ENCODE peak calls at places on chromosomes 12 and 14, in nine cellular contexts. Q is uterus; J is aorta; F is cardiac muscle cell; D is heart right ventricle; K is IMR-90; A is body of pancreas; V is ovary; Z is CD8-positive, alpha-beta memory T cell. N is an unnamed sample.

GRCh38 chr14:75752907-75753594 is 92.0 kb downstream of the TTLL5 start:
- DNase-seq in Q (no peak), J (no peak), F (peak; percentile 38), D (no peak), K (peak; percentile 42), A (no peak), V (no peak), Z (no peak), N (no peak)

GRCh38 chr12:68483592-68484373 is 126.9 kb upstream of the RAP1B start:
- DNase-seq in Q (no peak), J (no peak), F (peak; percentile 62), D (no peak), K (peak; percentile 67), A (no peak), V (no peak), Z (no peak), N (no peak)

GRCh38 chr14:29706700-29707099 is 220.9 kb downstream of the PRKD1 start:
- DNase-seq in Q (no peak), J (no peak), F (no peak), D (no peak), K (no peak), A (no peak), V (no peak), Z (no peak), N (no peak)

GRCh38 chr12:47867496-47867941 is 37.3 kb downstream of the VDR start:
- DNase-seq in Q (no peak), J (peak; percentile 78), F (peak; percentile 89), D (no peak), K (peak; percentile 96), A (no peak), V (no peak), Z (no peak), N (no peak)

GRCh38 chr12:70040141-70040540 is 203.1 kb upstream of the CNOT2 start:
- DNase-seq in Q (no peak), J (no peak), F (peak; percentile 83), D (no peak), K (peak; percentile 72), A (no peak), V (no peak), Z (no peak), N (no peak)

GRCh38 chr12:125403145-125403789 is 338.0 kb downstream of the AACS start:
- DNase-seq in Q (no peak), J (no peak), F (peak; percentile 34), D (no peak), K (peak; percentile 6), A (no peak), V (no peak), Z (no peak), N (no peak)

GRCh38 chr14:81447018-81447770 is 47.1 kb upstream of the STON2 start:
- DNase-seq in Q (no peak), J (no peak), F (no peak), D (no peak), K (no peak), A (no peak), V (no peak), Z (no peak), N (no peak)

GRCh38 chr12:49389092-49389703 is 21.9 kb downstream of the SPATS2 start:
- DNase-seq in Q (no peak), J (peak; percentile 70), F (no peak), D (no peak), K (no peak), A (peak; percentile 19), V (no peak), Z (peak; percentile 50), N (peak; percentile 38)

GRCh38 chr14:34235635-34236300 is 226.3 kb downstream of the SPTSSA start:
- DNase-seq in Q (no peak), J (no peak), F (no peak), D (no peak), K (peak; percentile 4), A (no peak), V (no peak), Z (no peak), N (no peak)

GRCh38 chr14:53953002-53953827 is 3.4 kb downstream of the BMP4 start:
- DNase-seq in Q (peak; percentile 79), J (peak; percentile 91), F (peak; percentile 94), D (peak; percentile 87), K (peak; percentile 74), A (peak; percentile 79), V (peak; percentile 93), Z (no peak), N (peak; percentile 87)

GRCh38 chr14:50045039-50045711 is 71.2 kb downstream of the VCPKMT start:
- DNase-seq in Q (peak; percentile 88), J (peak; percentile 96), F (peak; percentile 80), D (peak; percentile 83), K (peak; percentile 88), A (peak; percentile 72), V (no peak), Z (peak; percentile 63), N (peak; percentile 87)

GRCh38 chr12:48750215-48750614 is 33.7 kb upstream of the CCNT1 start:
- DNase-seq in Q (no peak), J (no peak), F (no peak), D (no peak), K (peak; percentile 73), A (no peak), V (no peak), Z (no peak), N (no peak)

GRCh38 chr12:12350868-12351463 is 924 bp upstream of the MANSC1 start:
- DNase-seq in Q (no peak), J (no peak), F (peak; percentile 6), D (no peak), K (peak; percentile 26), A (no peak), V (no peak), Z (no peak), N (no peak)

GRCh38 chr12:114710151-114710550 is 26.2 kb upstream of the TBX3 start:
- DNase-seq in Q (no peak), J (no peak), F (no peak), D (no peak), K (no peak), A (no peak), V (no peak), Z (no peak), N (no peak)

DNA sequence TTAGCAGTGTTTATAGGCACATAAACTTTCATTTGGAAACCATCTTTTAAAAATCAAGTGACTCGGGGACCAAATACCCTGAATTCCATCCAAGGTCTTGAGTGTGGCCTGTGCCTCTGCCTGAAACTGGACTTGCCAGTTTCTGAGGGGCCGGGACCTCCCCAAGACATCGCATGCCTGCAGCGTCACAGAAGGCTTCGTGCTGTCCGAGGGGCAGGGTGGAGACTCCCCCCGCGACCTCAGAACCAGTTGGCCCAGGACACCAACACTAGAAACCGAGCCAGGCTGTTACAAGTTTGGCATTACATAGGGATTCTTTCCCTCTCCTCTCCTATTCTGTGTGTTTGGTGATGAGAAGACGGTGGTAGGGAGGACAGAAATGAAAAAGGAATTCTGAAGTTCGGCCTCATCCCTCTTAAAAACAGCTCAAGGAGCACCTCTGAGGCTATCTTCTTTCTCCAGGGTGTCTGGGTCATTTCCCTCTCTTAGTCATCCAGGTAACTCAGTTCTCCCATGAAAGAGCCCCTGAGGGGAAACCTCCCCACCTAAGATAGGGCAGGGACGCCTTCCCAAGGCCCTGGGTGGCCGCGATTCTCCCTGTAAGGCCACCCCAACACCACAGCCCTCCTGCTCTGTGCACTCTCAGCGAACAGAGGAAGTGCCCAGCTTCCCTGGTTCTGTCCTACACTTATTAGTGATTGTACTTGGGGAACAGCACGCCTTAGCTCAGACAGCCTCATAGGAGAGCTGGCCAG is 93.9 kb downstream of the BCL11B start:
- DNase-seq in Q (no peak), J (no peak), F (no peak), D (no peak), K (no peak), A (no peak), V (no peak), Z (no peak), N (no peak)
- H3K27me3 ChIP-seq in Q (no peaks in the 10 kb centered on the region), J (no peaks in the 10 kb centered on the region), F (no peaks in the 10 kb centered on the region), D (no peaks in the 10 kb centered on the region), K (no peaks in the 10 kb centered on the region), A (no peaks in the 10 kb centered on the region), V (no peaks in the 10 kb centered on the region), Z (no peaks in the 10 kb centered on the region), N (no peaks in the 10 kb centered on the region)

GRCh38 chr14:105486333-105486973 is at the start of gene CRIP1:
- DNase-seq in Q (no peak), J (no peak), F (no peak), D (peak; percentile 26), K (no peak), A (no peak), V (no peak), Z (no peak), N (no peak)
- H3K27me3 ChIP-seq in Q (peaks cover 5% of the 10 kb centered on the region), J (no peaks in the 10 kb centered on the region), F (no peaks in the 10 kb centered on the region), D (peaks cover 23% of the 10 kb centered on the region), K (peaks cover 25% of the 10 kb centered on the region), A (no peaks in the 10 kb centered on the region), V (no peaks in the 10 kb centered on the region), Z (no peaks in the 10 kb centered on the region), N (peaks cover 57% of the 10 kb centered on the region)

GRCh38 chr12:3222935-3223334 is 145.8 kb downstream of the TSPAN9 start:
- DNase-seq in Q (no peak), J (no peak), F (no peak), D (no peak), K (no peak), A (no peak), V (no peak), Z (no peak), N (no peak)

GRCh38 chr12:3223601-3224529 is 146.7 kb downstream of the TSPAN9 start:
- DNase-seq in Q (no peak), J (no peak), F (no peak), D (no peak), K (no peak), A (no peak), V (no peak), Z (no peak), N (peak; percentile 66)

GRCh38 chr12:3220382-3221321 is 143.5 kb downstream of the TSPAN9 start:
- DNase-seq in Q (no peak), J (no peak), F (no peak), D (no peak), K (no peak), A (no peak), V (no peak), Z (no peak), N (no peak)

GRCh38 chr12:3224530-3224903 is 147.3 kb downstream of the TSPAN9 start:
- DNase-seq in Q (no peak), J (no peak), F (no peak), D (no peak), K (no peak), A (no peak), V (no peak), Z (no peak), N (no peak)

GRCh38 chr12:3222306-3222705 is 145.1 kb downstream of the TSPAN9 start:
- DNase-seq in Q (no peak), J (no peak), F (no peak), D (no peak), K (no peak), A (no peak), V (no peak), Z (no peak), N (peak; percentile 29)
- H3K27me3 ChIP-seq in Q (no peaks in the 10 kb centered on the region), J (no peaks in the 10 kb centered on the region), F (no peaks in the 10 kb centered on the region), D (no peaks in the 10 kb centered on the region), K (no peaks in the 10 kb centered on the region), A (no peaks in the 10 kb centered on the region), V (no peaks in the 10 kb centered on the region), Z (no peaks in the 10 kb centered on the region), N (no peaks in the 10 kb centered on the region)

DNA sequence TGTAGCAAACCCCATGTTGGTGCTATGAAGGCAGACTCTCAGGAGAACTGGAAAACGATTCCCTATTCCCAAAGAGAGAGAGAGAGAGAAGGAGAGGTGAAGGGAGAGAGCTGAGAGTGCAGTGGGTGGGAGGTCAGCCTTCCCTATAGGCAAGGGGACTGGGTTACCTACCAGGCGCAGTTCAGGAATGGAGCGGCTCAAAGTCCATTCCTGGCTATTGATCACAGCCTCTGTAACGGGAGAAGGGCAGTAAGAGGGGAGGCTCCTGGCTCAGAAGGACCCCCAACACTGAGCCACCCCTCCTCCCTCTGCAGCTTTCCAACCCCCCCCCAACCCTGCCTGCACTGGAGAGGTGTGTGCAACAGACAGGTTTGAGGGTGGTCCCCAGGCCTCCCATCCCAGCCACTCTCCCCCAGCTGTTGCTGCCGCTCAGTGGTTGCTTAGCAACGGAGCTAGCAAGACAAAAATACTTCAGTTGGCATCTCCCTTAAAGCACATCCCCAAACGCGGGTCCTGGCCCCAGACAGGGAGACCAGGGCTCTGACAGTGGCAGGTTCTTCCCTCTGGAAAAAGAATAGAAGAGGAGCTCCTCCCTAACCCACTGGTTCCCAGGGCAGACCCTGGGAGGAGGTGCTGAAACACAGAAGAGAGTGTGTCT is 3.2 kb downstream of the AGAP2 start:
- DNase-seq in Q (no peak), J (no peak), F (no peak), D (no peak), K (no peak), A (no peak), V (no peak), Z (no peak), N (peak; percentile 36)
- H3K27me3 ChIP-seq in Q (peaks cover 29% of the 10 kb centered on the region), J (no peaks in the 10 kb centered on the region), F (peaks cover 100% of the 10 kb centered on the region), D (peaks cover 52% of the 10 kb centered on the region), K (peaks cover 89% of the 10 kb centered on the region), A (peaks cover 11% of the 10 kb centered on the region), V (peaks cover 7% of the 10 kb centered on the region), Z (no peaks in the 10 kb centered on the region), N (peaks cover 48% of the 10 kb centered on the region)